ENCODE peak calls at places on chromosomes 6 and 20, in four cellular contexts. D, W, A and X are unnamed samples.

GRCh38 chr6:53244532-53244931 is 95.9 kb upstream of the GCM1 start:
- DNase-seq in D (no peak), W (no peak), A (no peak), X (no peak)

GRCh38 chr6:20802596-20802995 is 268.3 kb downstream of the CDKAL1 start:
- DNase-seq in D (no peak), W (no peak), A (no peak), X (no peak)

GRCh38 chr6:113857565-113858066 is 471 bp downstream of the MARCKS start:
- DNase-seq in D (no peak), W (no peak), A (no peak), X (no peak)

GRCh38 chr20:62104234-62104789 is 18.0 kb upstream of the LSM14B start:
- DNase-seq in D (no peak), W (no peak), A (no peak), X (no peak)

GRCh38 chr6:139373154-139373927 is 1.1 kb downstream of the CITED2 start:
- DNase-seq in D (peak; percentile 40), W (peak; percentile 73), A (no peak), X (peak; percentile 86)

GRCh38 chr6:111604259-111605099 is 1.2 kb downstream of the TRAF3IP2 start:
- DNase-seq in D (no peak), W (peak; percentile 88), A (peak; percentile 53), X (no peak)

GRCh38 chr6:32117461-32117860 is 8.3 kb upstream of the TNXB start:
- DNase-seq in D (no peak), W (no peak), A (no peak), X (no peak)

GRCh38 chr6:85451586-85452306 is 1.9 kb downstream of the NT5E start:
- DNase-seq in D (no peak), W (no peak), A (no peak), X (no peak)

GRCh38 chr20:64025101-64025825 is 10.7 kb upstream of the C20orf204 start:
- DNase-seq in D (no peak), W (no peak), A (no peak), X (no peak)

GRCh38 chr6:35082046-35082732 is 59.0 kb downstream of the TCP11 start:
- DNase-seq in D (no peak), W (no peak), A (no peak), X (no peak)

GRCh38 chr20:47027042-47027441 is 132.4 kb downstream of the EYA2 start:
- DNase-seq in D (no peak), W (no peak), A (no peak), X (no peak)

GRCh38 chr6:140537834-140538680 is 1163.6 kb upstream of the CITED2 start:
- DNase-seq in D (peak; percentile 28), W (peak; percentile 96), A (peak; percentile 93), X (no peak)

GRCh38 chr6:88359530-88360202 is 193.5 kb upstream of the CNR1 start:
- DNase-seq in D (no peak), W (no peak), A (no peak), X (no peak)

GRCh38 chr6:156794963-156795362 is 17.8 kb downstream of the ARID1B start:
- DNase-seq in D (no peak), W (no peak), A (no peak), X (no peak)

GRCh38 chr6:170202416-170203135 is 88.3 kb downstream of the DLL1 start:
- DNase-seq in D (no peak), W (no peak), A (no peak), X (no peak)

GRCh38 chr6:30793521-30794194 is 49.3 kb upstream of the IER3 start:
- DNase-seq in D (no peak), W (peak; percentile 85), A (no peak), X (peak; percentile 78)

GRCh38 chr6:104953410-104953953 is 3.4 kb upstream of the LIN28B start:
- DNase-seq in D (peak; percentile 91), W (no peak), A (no peak), X (no peak)

GRCh38 chr6:9437836-9438235 is 977.0 kb downstream of the TFAP2A start:
- DNase-seq in D (no peak), W (no peak), A (peak; percentile 26), X (no peak)

GRCh38 chr20:23692725-23693124 is 3.9 kb upstream of the CST4 start:
- DNase-seq in D (no peak), W (no peak), A (no peak), X (no peak)

GRCh38 chr20:63641146-63641791 is 12.0 kb downstream of the STMN3 start:
- DNase-seq in D (no peak), W (peak; percentile 45), A (no peak), X (peak; percentile 65)

GRCh38 chr6:46612645-46613044 is 40.0 kb downstream of the CYP39A1 start:
- DNase-seq in D (no peak), W (no peak), A (no peak), X (no peak)

GRCh38 chr20:25294459-25295385 is 46.8 kb downstream of the PYGB start:
- DNase-seq in D (peak; percentile 87), W (peak; percentile 58), A (no peak), X (peak; percentile 64)

GRCh38 chr20:63130654-63131577 is 85.0 kb downstream of the YTHDF1 start:
- DNase-seq in D (peak; percentile 26), W (no peak), A (no peak), X (no peak)

GRCh38 chr20:35518975-35519374 is 10.5 kb downstream of the C20orf173 start:
- DNase-seq in D (no peak), W (no peak), A (no peak), X (no peak)

GRCh38 chr20:25237610-25238318 is 10.1 kb upstream of the PYGB start:
- DNase-seq in D (no peak), W (peak; percentile 99), A (peak; percentile 99), X (no peak)

GRCh38 chr20:44646641-44647274 is 4.7 kb downstream of the ADA start:
- DNase-seq in D (no peak), W (peak; percentile 30), A (no peak), X (no peak)

GRCh38 chr20:6651016-6651415 is 116.5 kb upstream of the BMP2 start:
- DNase-seq in D (no peak), W (peak; percentile 58), A (peak; percentile 90), X (no peak)

GRCh38 chr6:111381126-111381525 is 101.9 kb downstream of the REV3L start:
- DNase-seq in D (no peak), W (no peak), A (no peak), X (peak; percentile 25)

GRCh38 chr6:130681028-130681427 is 146.2 kb upstream of the SMLR1 start:
- DNase-seq in D (no peak), W (peak; percentile 73), A (no peak), X (no peak)